ENCODE peak calls at places on chromosomes 4 and X, in five cellular contexts. J is stimulated activated CD4-positive, alpha-beta T cell treated with anti-CD3 and anti-CD28 coated beads, TNF-alpha, amount 100 ng/mL, for 1 hour; P is suprapubic skin; W is type B pancreatic cell; G is WTC11. I is an unnamed sample.

GRCh38 chrX:13165747-13166146 is 121.3 kb upstream of the FAM9C start:
- DNase-seq in J (no peak), W (no peak), P (no peak), G (no peak), I (no peak)

GRCh38 chr4:36243355-36244256 is 708 bp downstream of the ARAP2 start:
- DNase-seq in P (peak), G (no peak), J (peak), W (peak), I (no peak)

GRCh38 chrX:108494416-108495095 is 54.9 kb downstream of the COL4A5 start:
- DNase-seq in P (no peak), G (no peak), J (no peak), W (no peak), I (no peak)

GRCh38 chrX:39214380-39215126 is 413.3 kb downstream of the MID1IP1 start:
- DNase-seq in P (no peak), J (no peak), W (no peak), G (no peak), I (no peak)

GRCh38 chrX:9816094-9816700 is 30.0 kb downstream of the SHROOM2 start:
- DNase-seq in J (no peak), W (no peak), P (no peak), G (no peak), I (peak)

GRCh38 chr4:19736968-19737756 is 514.5 kb upstream of the SLIT2 start:
- DNase-seq in G (no peak), W (no peak), P (no peak), J (no peak), I (peak)

GRCh38 chrX:69321789-69322188 is 156.5 kb upstream of the PJA1 start:
- DNase-seq in W (peak), P (no peak), G (no peak), J (no peak), I (no peak)

GRCh38 chr4:170610464-170610863 is 520.7 kb upstream of the AADAT start:
- DNase-seq in G (no peak), J (no peak), W (no peak), P (no peak), I (no peak)

GRCh38 chr4:143186634-143187033 is 1.9 kb downstream of the USP38 start:
- DNase-seq in J (no peak), G (no peak), P (no peak), W (no peak), I (peak)

GRCh38 chr4:177051473-177052060 is 258.1 kb upstream of the NEIL3 start:
- DNase-seq in P (no peak), W (no peak), J (no peak), G (peak), I (peak)

GRCh38 chr4:51943221-51943620 is 76.9 kb downstream of the LRRC66 start:
- DNase-seq in P (no peak), G (no peak), W (no peak), J (no peak), I (no peak)

GRCh38 chrX:9928083-9928482 is 39.1 kb upstream of the CLDN34 start:
- DNase-seq in W (no peak), J (no peak), G (peak), P (no peak), I (no peak)